ENCODE peak calls at places on chromosomes 16 and 17, in six cellular contexts. H, J, T, U, Z and D are unnamed samples.

GRCh38 chr16:19119564-19119963 is 5.8 kb downstream of the ITPRIPL2 start:
- DNase-seq in H (no peak), J (no peak), T (no peak), U (peak), Z (peak), D (no peak)

GRCh38 chr17:62755139-62755851 is 52.8 kb downstream of the MARCHF10 start:
- DNase-seq in H (no peak), J (no peak), T (no peak), U (no peak), Z (peak), D (no peak)

GRCh38 chr16:81041696-81042095 is 6.1 kb downstream of the ATMIN start:
- DNase-seq in H (no peak), J (no peak), T (no peak), U (no peak), Z (no peak), D (no peak)

GRCh38 chr17:77880702-77881450 is 77.6 kb upstream of the TNRC6C start:
- DNase-seq in H (no peak), J (no peak), T (no peak), U (no peak), Z (no peak), D (no peak)

GRCh38 chr17:46056800-46057304 is 57.8 kb downstream of the STH start:
- DNase-seq in H (no peak), J (no peak), T (no peak), U (peak), Z (peak), D (no peak)

GRCh38 chr16:35252356-35252936 is 1793.0 kb downstream of the TP53TG3F start:
- DNase-seq in H (no peak), J (no peak), T (no peak), U (no peak), Z (peak), D (no peak)

GRCh38 chr17:31308372-31308905 is 5.4 kb downstream of the EVI2B start:
- DNase-seq in H (no peak), J (no peak), T (no peak), U (no peak), Z (no peak), D (no peak)

GRCh38 chr17:81440511-81441244 is 45.4 kb downstream of the BAHCC1 start:
- DNase-seq in H (no peak), J (no peak), T (no peak), U (no peak), Z (peak), D (no peak)

GRCh38 chr17:40564883-40565744 is at the start of gene CCR7:
- DNase-seq in H (no peak), J (no peak), T (peak), U (no peak), Z (no peak), D (no peak)

GRCh38 chr16:75624921-75625334 is 1.8 kb upstream of the ADAT1 start:
- DNase-seq in H (no peak), J (no peak), T (no peak), U (peak), Z (peak), D (no peak)

GRCh38 chr17:1746975-1747543 is 4.4 kb downstream of the SERPINF2 start:
- DNase-seq in H (no peak), J (no peak), T (no peak), U (no peak), Z (no peak), D (no peak)

GRCh38 chr16:56246051-56246817 is 54.9 kb downstream of the GNAO1 start:
- DNase-seq in H (peak), J (no peak), T (no peak), U (peak), Z (peak), D (no peak)

GRCh38 chr16:84618428-84619102 is 687 bp upstream of the COTL1 start:
- DNase-seq in H (no peak), J (no peak), T (no peak), U (peak), Z (peak), D (peak)

GRCh38 chr17:81365601-81366585 is 29.4 kb upstream of the BAHCC1 start:
- DNase-seq in H (no peak), J (no peak), T (no peak), U (peak), Z (no peak), D (peak)

GRCh38 chr17:57379237-57380054 is 123.1 kb downstream of the MSI2 start:
- DNase-seq in H (no peak), J (no peak), T (no peak), U (peak), Z (no peak), D (no peak)

GRCh38 chr16:5428932-5429331 is 331.3 kb upstream of the EEF2KMT start:
- DNase-seq in H (no peak), J (no peak), T (no peak), U (no peak), Z (no peak), D (no peak)

GRCh38 chr16:2963074-2963610 is 933 bp upstream of the KREMEN2 start:
- DNase-seq in H (no peak), J (no peak), T (no peak), U (no peak), Z (no peak), D (no peak)

GRCh38 chr16:87161822-87162676 is 155.1 kb downstream of the C16orf95 start:
- DNase-seq in H (peak), J (no peak), T (no peak), U (no peak), Z (no peak), D (no peak)

GRCh38 chr16:30567160-30567990 is 4.1 kb downstream of the ZNF688 start:
- DNase-seq in H (peak), J (no peak), T (no peak), U (peak), Z (no peak), D (no peak)

GRCh38 chr16:7509919-7510705 is 177.5 kb downstream of the RBFOX1 start:
- DNase-seq in H (peak), J (no peak), T (no peak), U (no peak), Z (no peak), D (no peak)

GRCh38 chr17:81900181-81900820 is 1.7 kb upstream of the NPB start:
- DNase-seq in H (no peak), J (no peak), T (no peak), U (no peak), Z (no peak), D (no peak)